ENCODE peak calls at places on chromosomes 5 and 9, in five cellular contexts. One of them, this sample, is unnamed. For H3K4me1, the result is how much of the 10 kb centered on the place peaks cover.

GRCh38 chr9:31608413-31608812 is 776.0 kb upstream of the ACO1 start:
- DNase-seq in thoracic aorta: no peak
- DNase-seq in body of pancreas: no peak
- DNase-seq in stomach: no peak
- DNase-seq in heart right ventricle: no peak
- DNase-seq in this sample: no peak

GRCh38 chr9:77018058-77019009 is 1.1 kb upstream of the FOXB2 start:
- DNase-seq in heart right ventricle: no peak
- DNase-seq in thoracic aorta: no peak
- DNase-seq in stomach: no peak
- DNase-seq in body of pancreas: no peak
- DNase-seq in this sample: peak

GRCh38 chr9:133485531-133486260 is 6.8 kb upstream of the SLC2A6 start:
- DNase-seq in heart right ventricle: no peak
- DNase-seq in thoracic aorta: no peak
- DNase-seq in body of pancreas: no peak
- DNase-seq in stomach: no peak
- DNase-seq in this sample: no peak

GRCh38 chr5:9339206-9339818 is 206.6 kb downstream of the SEMA5A start:
- DNase-seq in body of pancreas: no peak
- DNase-seq in thoracic aorta: no peak
- DNase-seq in stomach: no peak
- DNase-seq in heart right ventricle: no peak
- DNase-seq in this sample: no peak

GRCh38 chr9:134570151-134570621 is 71.4 kb upstream of the COL5A1 start:
- DNase-seq in stomach: peak
- DNase-seq in body of pancreas: no peak
- DNase-seq in thoracic aorta: no peak
- DNase-seq in heart right ventricle: peak
- DNase-seq in this sample: peak

GRCh38 chr9:113573303-113573958 is 109.9 kb downstream of the RGS3 start:
- DNase-seq in stomach: no peak
- DNase-seq in heart right ventricle: no peak
- DNase-seq in thoracic aorta: no peak
- DNase-seq in body of pancreas: no peak
- DNase-seq in this sample: peak

GRCh38 chr5:161086456-161086855 is 234.4 kb upstream of the ATP10B start:
- DNase-seq in body of pancreas: no peak
- DNase-seq in heart right ventricle: no peak
- DNase-seq in stomach: no peak
- DNase-seq in thoracic aorta: no peak
- DNase-seq in this sample: no peak

GRCh38 chr5:67234671-67235176 is 38.1 kb upstream of the CD180 start:
- DNase-seq in stomach: no peak
- DNase-seq in heart right ventricle: peak
- DNase-seq in body of pancreas: peak
- DNase-seq in thoracic aorta: no peak
- DNase-seq in this sample: no peak

GRCh38 chr9:8208465-8208864 is 408.9 kb upstream of the DMAC1 start:
- DNase-seq in body of pancreas: no peak
- DNase-seq in heart right ventricle: no peak
- DNase-seq in thoracic aorta: no peak
- DNase-seq in stomach: no peak
- DNase-seq in this sample: no peak

DNA sequence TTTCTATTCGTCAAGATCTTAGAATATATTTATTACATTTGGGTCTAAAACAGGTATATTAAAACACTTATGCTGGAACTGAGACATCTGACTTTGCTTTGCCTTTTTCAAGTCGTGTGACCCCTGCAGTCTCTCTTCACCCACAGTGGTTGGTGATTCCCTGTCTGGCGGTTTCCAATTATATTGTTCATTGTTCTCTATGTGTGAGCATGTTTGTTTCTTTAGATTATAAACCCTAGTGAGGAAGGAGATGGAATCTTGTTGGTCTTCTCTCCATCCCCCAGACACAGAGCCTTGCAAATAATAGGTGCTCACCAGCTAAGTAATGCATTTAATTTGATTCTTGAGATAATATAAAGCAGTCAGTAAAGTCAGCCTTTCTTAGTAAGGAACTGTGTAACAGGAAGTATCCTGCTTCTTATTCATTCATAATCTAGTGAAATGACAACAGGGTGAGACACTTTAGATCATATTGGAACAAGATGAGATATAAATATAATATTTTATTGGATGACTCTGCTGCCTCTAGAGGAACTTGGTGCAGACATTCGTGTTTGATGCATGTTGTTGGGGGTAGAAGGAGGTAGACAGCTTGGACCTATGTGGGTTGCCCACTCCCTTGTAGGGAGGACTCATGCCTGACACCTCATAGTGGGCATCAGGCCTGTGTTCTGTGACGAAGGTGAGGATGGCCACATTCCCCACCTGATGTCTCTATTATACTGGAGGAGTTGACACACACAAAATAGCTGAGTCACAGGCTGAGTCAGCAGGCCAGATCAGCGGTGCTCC is 88.1 kb downstream of the FGF1 start:
- DNase-seq in thoracic aorta: no peak
- DNase-seq in stomach: peak
- DNase-seq in heart right ventricle: no peak
- DNase-seq in body of pancreas: peak
- DNase-seq in this sample: no peak
- TF ChIP-seq CTCF in thoracic aorta: no peak
- TF ChIP-seq CTCF in stomach: no peak
- TF ChIP-seq CTCF in heart right ventricle: no peak
- TF ChIP-seq CTCF in body of pancreas: no peak
- TF ChIP-seq CTCF in this sample: no peak

GRCh38 chr5:73299017-73299630 is 126.1 kb downstream of the TMEM174 start:
- DNase-seq in body of pancreas: no peak
- DNase-seq in thoracic aorta: no peak
- DNase-seq in stomach: no peak
- DNase-seq in heart right ventricle: no peak
- DNase-seq in this sample: no peak
- H3K4me1 ChIP-seq in body of pancreas: under half
- H3K4me1 ChIP-seq in thoracic aorta: under half
- H3K4me1 ChIP-seq in stomach: under half
- H3K4me1 ChIP-seq in heart right ventricle: under half
- H3K4me1 ChIP-seq in this sample: under half

GRCh38 chr9:2319421-2319820 is 302.2 kb upstream of the VLDLR start:
- DNase-seq in thoracic aorta: no peak
- DNase-seq in heart right ventricle: no peak
- DNase-seq in body of pancreas: no peak
- DNase-seq in stomach: no peak
- DNase-seq in this sample: no peak

GRCh38 chr9:2320126-2320525 is 301.5 kb upstream of the VLDLR start:
- DNase-seq in stomach: no peak
- DNase-seq in heart right ventricle: no peak
- DNase-seq in thoracic aorta: no peak
- DNase-seq in body of pancreas: no peak
- DNase-seq in this sample: no peak

GRCh38 chr9:2324742-2325141 is 296.8 kb upstream of the VLDLR start:
- DNase-seq in heart right ventricle: no peak
- DNase-seq in thoracic aorta: no peak
- DNase-seq in body of pancreas: no peak
- DNase-seq in stomach: no peak
- DNase-seq in this sample: no peak

GRCh38 chr9:2320632-2321031 is 301.0 kb upstream of the VLDLR start:
- DNase-seq in stomach: no peak
- DNase-seq in heart right ventricle: no peak
- DNase-seq in thoracic aorta: no peak
- DNase-seq in body of pancreas: no peak
- DNase-seq in this sample: no peak

DNA sequence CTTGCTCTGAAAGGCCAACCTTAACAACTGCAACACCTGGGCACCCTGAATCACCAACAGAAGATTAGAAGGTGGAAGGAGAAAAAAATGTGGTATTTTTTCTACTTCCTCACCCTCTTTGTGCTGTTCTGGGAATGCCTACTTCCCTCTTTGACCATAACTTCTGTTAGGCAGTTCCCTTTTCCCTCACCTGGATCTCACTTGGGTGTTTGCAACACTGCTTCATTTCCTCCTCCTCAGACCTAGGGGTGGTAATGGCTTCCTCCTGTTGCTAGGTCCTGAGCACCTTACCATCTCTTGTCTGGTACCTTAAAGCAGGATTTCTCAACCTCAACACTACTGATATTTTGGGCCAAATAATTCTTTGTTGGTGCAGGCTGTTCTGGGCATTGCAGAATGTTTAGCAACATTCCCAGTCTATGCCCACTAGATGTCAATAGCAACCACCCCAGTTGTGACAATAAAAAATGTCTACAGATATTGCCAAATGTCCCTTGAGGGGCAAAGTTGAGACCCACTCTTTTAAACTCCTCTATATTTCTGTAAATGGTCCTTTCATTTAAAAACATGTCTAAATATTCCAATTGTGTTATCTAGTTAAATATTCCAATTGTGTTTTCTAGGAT is 300.0 kb upstream of the VLDLR start:
- DNase-seq in body of pancreas: no peak
- DNase-seq in heart right ventricle: no peak
- DNase-seq in thoracic aorta: no peak
- DNase-seq in stomach: no peak
- DNase-seq in this sample: no peak
- TF ChIP-seq CTCF in body of pancreas: no peak
- TF ChIP-seq CTCF in heart right ventricle: peak
- TF ChIP-seq CTCF in thoracic aorta: no peak
- TF ChIP-seq CTCF in stomach: no peak
- TF ChIP-seq CTCF in this sample: peak

GRCh38 chr9:87606921-87607521 is 109.4 kb downstream of the DAPK1 start:
- DNase-seq in body of pancreas: no peak
- DNase-seq in heart right ventricle: no peak
- DNase-seq in stomach: no peak
- DNase-seq in thoracic aorta: no peak
- DNase-seq in this sample: no peak
- H3K4me1 ChIP-seq in body of pancreas: under half
- H3K4me1 ChIP-seq in heart right ventricle: under half
- H3K4me1 ChIP-seq in stomach: under half
- H3K4me1 ChIP-seq in thoracic aorta: under half
- H3K4me1 ChIP-seq in this sample: under half

GRCh38 chr9:131668439-131669233 is 71.2 kb downstream of the RAPGEF1 start:
- DNase-seq in thoracic aorta: no peak
- DNase-seq in body of pancreas: no peak
- DNase-seq in heart right ventricle: no peak
- DNase-seq in stomach: peak
- DNase-seq in this sample: no peak
- TF ChIP-seq CTCF in thoracic aorta: no peak
- TF ChIP-seq CTCF in body of pancreas: no peak
- TF ChIP-seq CTCF in heart right ventricle: no peak
- TF ChIP-seq CTCF in stomach: no peak
- TF ChIP-seq CTCF in this sample: no peak

GRCh38 chr9:69580582-69580945 is 91.6 kb downstream of the APBA1 start:
- DNase-seq in stomach: no peak
- DNase-seq in thoracic aorta: no peak
- DNase-seq in body of pancreas: no peak
- DNase-seq in heart right ventricle: no peak
- DNase-seq in this sample: no peak

GRCh38 chr9:69577123-69577522 is 95.0 kb downstream of the APBA1 start:
- DNase-seq in stomach: no peak
- DNase-seq in thoracic aorta: no peak
- DNase-seq in body of pancreas: no peak
- DNase-seq in heart right ventricle: no peak
- DNase-seq in this sample: no peak

GRCh38 chr9:69579032-69579748 is 93.0 kb downstream of the APBA1 start:
- DNase-seq in stomach: no peak
- DNase-seq in body of pancreas: no peak
- DNase-seq in thoracic aorta: no peak
- DNase-seq in heart right ventricle: no peak
- DNase-seq in this sample: no peak

GRCh38 chr9:69579749-69580581 is 92.2 kb downstream of the APBA1 start:
- DNase-seq in thoracic aorta: no peak
- DNase-seq in heart right ventricle: no peak
- DNase-seq in stomach: no peak
- DNase-seq in body of pancreas: no peak
- DNase-seq in this sample: no peak

GRCh38 chr9:69578026-69578425 is 94.1 kb downstream of the APBA1 start:
- DNase-seq in heart right ventricle: no peak
- DNase-seq in body of pancreas: no peak
- DNase-seq in thoracic aorta: no peak
- DNase-seq in stomach: no peak
- DNase-seq in this sample: peak
- H3K4me1 ChIP-seq in heart right ventricle: under half
- H3K4me1 ChIP-seq in body of pancreas: under half
- H3K4me1 ChIP-seq in thoracic aorta: under half
- H3K4me1 ChIP-seq in stomach: under half
- H3K4me1 ChIP-seq in this sample: under half

This sample was measured in tibial artery.